ENCODE peak calls at places on chromosomes 2 and 18, in nine cellular contexts. Y is pancreas, F is GM12878, B is osteoblast, G is tibial artery, J is adrenal gland, C is body of pancreas, O is right atrium auricular region, Z is cardiac muscle cell. M is an unnamed sample.
A peak's percentile ranks its signal among the peaks of the same experiment; 100 is the strongest.

GRCh38 chr2:203412555-203413331 is 84.5 kb downstream of the ABI2 start:
- DNase-seq in Y (no peak), F (no peak), B (peak; percentile 53), G (peak; percentile 30), J (peak; percentile 22), C (no peak), O (no peak), Z (no peak), M (no peak)

GRCh38 chr2:215784371-215784783 is 229.0 kb downstream of the MREG start:
- DNase-seq in Y (no peak), F (no peak), B (peak; percentile 67), G (no peak), J (no peak), C (no peak), O (no peak), Z (peak; percentile 93), M (no peak)

GRCh38 chr2:58553937-58554336 is 312.8 kb upstream of the FANCL start:
- DNase-seq in Y (no peak), F (no peak), B (no peak), G (no peak), J (no peak), C (peak; percentile 35), O (no peak), Z (peak; percentile 1), M (no peak)

GRCh38 chr2:40606862-40607261 is 155.0 kb upstream of the SLC8A1 start:
- DNase-seq in Y (no peak), F (no peak), B (peak; percentile 51), G (no peak), J (no peak), C (no peak), O (no peak), Z (no peak), M (no peak)

GRCh38 chr18:79944746-79945117 is 6.7 kb downstream of the SLC66A2 start:
- DNase-seq in Y (no peak), F (no peak), B (no peak), G (no peak), J (no peak), C (no peak), O (no peak), Z (no peak), M (peak; percentile 17)

GRCh38 chr2:163626208-163626607 is 109.6 kb downstream of the FIGN start:
- DNase-seq in Y (no peak), F (no peak), B (no peak), G (no peak), J (no peak), C (no peak), O (no peak), Z (no peak), M (no peak)

GRCh38 chr2:172704072-172704936 is 31.3 kb upstream of the RAPGEF4 start:
- DNase-seq in Y (no peak), F (no peak), B (no peak), G (no peak), J (no peak), C (no peak), O (no peak), Z (peak; percentile 48), M (no peak)

GRCh38 chr2:71831208-71831577 is 316.5 kb downstream of the CYP26B1 start:
- DNase-seq in Y (no peak), F (no peak), B (peak; percentile 86), G (peak; percentile 61), J (no peak), C (no peak), O (peak; percentile 67), Z (peak; percentile 62), M (no peak)

GRCh38 chr2:199405241-199405640 is 52.5 kb downstream of the SATB2 start:
- DNase-seq in Y (no peak), F (no peak), B (no peak), G (no peak), J (no peak), C (no peak), O (no peak), Z (peak; percentile 25), M (no peak)

GRCh38 chr2:29455202-29455885 is 340.1 kb downstream of the CLIP4 start:
- DNase-seq in Y (no peak), F (no peak), B (no peak), G (no peak), J (no peak), C (no peak), O (no peak), Z (no peak), M (no peak)

GRCh38 chr18:57559311-57559710 is 27.2 kb downstream of the FECH start:
- DNase-seq in Y (no peak), F (no peak), B (no peak), G (no peak), J (no peak), C (no peak), O (no peak), Z (peak; percentile 6), M (no peak)

GRCh38 chr2:25366629-25367028 is 24.9 kb upstream of the DNMT3A start:
- DNase-seq in Y (no peak), F (no peak), B (no peak), G (no peak), J (no peak), C (no peak), O (no peak), Z (no peak), M (no peak)

GRCh38 chr18:10454800-10455550 is 540 bp downstream of the APCDD1 start:
- DNase-seq in Y (peak; percentile 76), F (no peak), B (peak; percentile 91), G (no peak), J (no peak), C (peak; percentile 66), O (no peak), Z (peak; percentile 36), M (no peak)

GRCh38 chr2:215728504-215729065 is 284.8 kb downstream of the MREG start:
- DNase-seq in Y (no peak), F (peak; percentile 35), B (peak; percentile 80), G (peak; percentile 77), J (no peak), C (no peak), O (no peak), Z (peak; percentile 98), M (no peak)

DNA sequence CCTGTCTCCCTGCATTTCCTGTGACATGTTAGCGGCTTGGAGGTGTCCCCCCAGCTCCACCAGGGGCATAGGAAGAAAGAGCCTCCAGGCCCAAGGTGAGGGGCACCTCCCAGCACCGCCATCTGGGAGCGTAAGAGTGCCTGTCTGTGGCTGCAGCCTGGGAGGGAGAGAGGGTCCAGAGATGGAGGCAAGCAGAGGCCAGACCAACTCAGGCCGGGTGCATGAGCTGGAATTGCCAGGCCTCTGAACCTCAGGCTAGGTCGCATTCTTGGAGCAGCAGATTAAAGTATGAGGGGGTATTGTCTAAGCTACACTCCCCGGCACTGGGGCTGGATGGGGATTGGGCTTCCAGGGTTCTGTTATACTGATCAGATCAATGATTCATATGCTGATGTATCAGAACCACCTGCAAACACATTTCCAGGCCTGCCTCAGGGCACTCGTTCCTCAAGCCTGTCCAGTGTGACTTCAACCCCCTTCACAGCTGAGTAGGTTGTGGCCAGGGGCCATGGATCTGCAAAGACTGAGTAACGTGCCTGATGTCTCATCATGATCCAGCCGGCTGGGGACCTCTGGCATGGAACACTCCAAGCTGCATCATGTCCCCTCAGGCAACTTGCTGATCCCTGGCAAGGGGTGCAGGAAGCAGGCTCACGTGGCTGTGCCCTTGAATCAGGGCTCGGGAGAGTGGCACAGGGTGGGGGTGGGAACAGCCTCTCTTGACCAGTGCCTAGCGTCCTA is 73.2 kb downstream of the HS1BP3 start:
- DNase-seq in Y (peak; percentile 41), F (no peak), B (peak; percentile 91), G (no peak), J (peak; percentile 55), C (no peak), O (no peak), Z (no peak), M (no peak)
- H3K4me1 ChIP-seq in Y (peaks cover 7% of the 10 kb centered on the region), F (peaks cover 46% of the 10 kb centered on the region), B (peaks cover 37% of the 10 kb centered on the region), G (no peaks in the 10 kb centered on the region), J (peaks cover 63% of the 10 kb centered on the region), C (peaks cover 20% of the 10 kb centered on the region), O (peaks cover 88% of the 10 kb centered on the region), Z (no peaks in the 10 kb centered on the region), M (peaks cover 21% of the 10 kb centered on the region)

GRCh38 chr2:230811508-230811907 is 53.2 kb upstream of the ITM2C start:
- DNase-seq in Y (no peak), F (no peak), B (no peak), G (no peak), J (no peak), C (no peak), O (no peak), Z (peak; percentile 83), M (no peak)

GRCh38 chr2:230809015-230809414 is 55.7 kb upstream of the ITM2C start:
- DNase-seq in Y (no peak), F (no peak), B (no peak), G (no peak), J (no peak), C (no peak), O (no peak), Z (no peak), M (no peak)

GRCh38 chr2:230807686-230808085 is 57.1 kb upstream of the ITM2C start:
- DNase-seq in Y (no peak), F (no peak), B (no peak), G (no peak), J (no peak), C (no peak), O (no peak), Z (no peak), M (no peak)

GRCh38 chr2:230812041-230812440 is 52.7 kb upstream of the ITM2C start:
- DNase-seq in Y (no peak), F (no peak), B (no peak), G (no peak), J (no peak), C (no peak), O (no peak), Z (no peak), M (no peak)

DNA sequence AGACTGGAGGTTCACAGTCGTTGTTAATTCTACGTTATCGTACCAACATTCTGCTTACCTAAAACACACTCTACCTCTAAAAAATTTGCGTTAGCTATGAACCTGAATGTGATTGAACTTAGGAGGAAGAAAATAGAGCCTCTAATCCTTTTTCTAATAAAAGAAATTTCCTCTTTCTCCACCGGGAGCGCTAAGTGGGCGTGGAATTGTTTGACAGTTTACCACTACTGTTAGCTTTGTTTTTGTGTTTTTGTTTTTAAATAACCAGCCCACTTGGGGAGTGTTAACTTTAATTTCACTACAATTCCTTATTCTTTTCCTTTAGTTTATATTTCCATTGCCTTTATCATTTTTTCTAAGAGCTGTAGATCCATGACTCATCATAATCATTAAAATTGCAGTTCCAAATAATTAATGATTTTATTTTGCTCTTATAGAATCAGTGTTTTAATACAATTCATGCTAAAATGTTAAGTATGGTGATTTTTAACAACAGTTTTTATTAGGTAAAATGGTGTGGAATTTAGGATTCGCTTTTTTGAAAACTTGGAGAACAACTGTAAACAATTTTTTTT is 55.0 kb upstream of the ITM2C start:
- DNase-seq in Y (no peak), F (no peak), B (peak; percentile 42), G (no peak), J (no peak), C (no peak), O (no peak), Z (no peak), M (no peak)
- TF ChIP-seq CTCF in Y (no peak), F (no peak), B (no peak), G (no peak), J (no peak), C (no peak), O (no peak), Z (peak; percentile 29), M (no peak)

GRCh38 chr2:48399828-48400552 is 130.0 kb upstream of the STON1 start:
- DNase-seq in Y (no peak), F (no peak), B (no peak), G (no peak), J (no peak), C (no peak), O (no peak), Z (no peak), M (no peak)
- H3K27ac ChIP-seq in Y (no peak overlapping the region), F (no peak overlapping the region), B (no peak overlapping the region), G (no peak overlapping the region), J (no peak overlapping the region), C (no peak overlapping the region), O (no peak overlapping the region), Z (no peak overlapping the region), M (peak overlapping the region; percentile 60)

GRCh38 chr2:54578668-54579045 is 122.5 kb downstream of the SPTBN1 start:
- DNase-seq in Y (no peak), F (no peak), B (no peak), G (no peak), J (no peak), C (no peak), O (no peak), Z (no peak), M (no peak)
- H3K4me1 ChIP-seq in Y (peaks cover 86% of the 10 kb centered on the region), F (peaks cover 86% of the 10 kb centered on the region), B (peaks cover 46% of the 10 kb centered on the region), G (no peaks in the 10 kb centered on the region), J (peaks cover 99% of the 10 kb centered on the region), C (peaks cover 88% of the 10 kb centered on the region), O (peaks cover 86% of the 10 kb centered on the region), Z (peaks cover 11% of the 10 kb centered on the region), M (peaks cover 63% of the 10 kb centered on the region)